ENCODE peak calls at places on chromosomes 7 and 10, in seven cellular contexts. J is K562, I is H1, R is HepG2, U is GM12892, F is GM12878, O is SK-N-SH. Y is an unnamed sample.
A peak's percentile ranks its signal among the peaks of the same experiment; 100 is the strongest.

GRCh38 chr10:109062371-109062770 is 860.9 kb downstream of the XPNPEP1 start:
- DNase-seq in I (no peak), F (peak; percentile 1), U (no peak), R (no peak), J (no peak), O (no peak), Y (no peak)

GRCh38 chr10:33106767-33107166 is 148.7 kb upstream of the ITGB1 start:
- DNase-seq in U (no peak), O (no peak), J (no peak), I (no peak), R (no peak), F (no peak), Y (no peak)

GRCh38 chr10:89213191-89213808 is 6.2 kb upstream of the CH25H start:
- DNase-seq in U (no peak), I (no peak), J (peak; percentile 34), F (no peak), R (peak; percentile 13), O (peak; percentile 34), Y (no peak)

GRCh38 chr7:34596887-34597286 is 61.1 kb upstream of the NPSR1 start:
- DNase-seq in I (no peak), O (peak; percentile 3), J (no peak), F (no peak), R (peak; percentile 15), U (no peak), Y (no peak)

GRCh38 chr10:27741173-27742091 is 4.2 kb downstream of the MKX start:
- DNase-seq in F (no peak), U (no peak), R (no peak), J (no peak), O (peak; percentile 12), I (no peak), Y (peak; percentile 1)

GRCh38 chr10:52440612-52441285 is 126.7 kb downstream of the DKK1 start:
- DNase-seq in U (no peak), I (no peak), F (no peak), J (no peak), R (no peak), O (no peak), Y (no peak)

GRCh38 chr7:5396542-5396941 is 27.1 kb downstream of the TNRC18 start:
- DNase-seq in O (peak; percentile 63), R (no peak), I (no peak), U (peak; percentile 68), J (no peak), F (peak; percentile 23), Y (peak; percentile 82)

GRCh38 chr10:24505759-24506158 is 217.9 kb downstream of the ARHGAP21 start:
- DNase-seq in I (no peak), R (no peak), U (no peak), O (no peak), F (no peak), J (no peak), Y (no peak)

GRCh38 chr7:79453266-79453557 is 255 bp downstream of the MAGI2 start:
- DNase-seq in I (no peak), R (no peak), F (no peak), O (no peak), U (no peak), J (no peak), Y (no peak)

GRCh38 chr10:130936844-130937243 is 374.7 kb downstream of the TCERG1L start:
- DNase-seq in F (no peak), U (no peak), I (no peak), O (no peak), R (no peak), J (no peak), Y (no peak)

GRCh38 chr7:54841772-54842707 is 83.0 kb upstream of the SEC61G start:
- DNase-seq in R (peak; percentile 36), J (peak; percentile 49), F (no peak), I (no peak), O (no peak), U (no peak), Y (no peak)

GRCh38 chr7:20491286-20491685 is 124.2 kb upstream of the ABCB5 start:
- DNase-seq in O (no peak), U (no peak), R (no peak), F (no peak), I (no peak), J (no peak), Y (no peak)

GRCh38 chr7:131527462-131527861 is 29.0 kb downstream of the PODXL start:
- DNase-seq in I (no peak), J (no peak), O (no peak), U (no peak), R (no peak), F (no peak), Y (no peak)

GRCh38 chr10:61899997-61900828 is 1.3 kb upstream of the ARID5B start:
- DNase-seq in U (peak; percentile 33), J (peak; percentile 77), R (peak; percentile 26), I (no peak), F (peak; percentile 64), O (peak; percentile 72), Y (no peak)

GRCh38 chr7:149872419-149873073 is 1.2 kb upstream of the ATP6V0E2 start:
- DNase-seq in F (no peak), U (peak; percentile 18), I (no peak), R (peak; percentile 81), J (peak; percentile 93), O (peak; percentile 96), Y (no peak)

GRCh38 chr10:58451490-58451889 is 61.2 kb upstream of the BICC1 start:
- DNase-seq in U (no peak), R (no peak), O (no peak), J (no peak), I (no peak), F (no peak), Y (no peak)

GRCh38 chr7:37065779-37066271 is 341.5 kb upstream of the AOAH start:
- DNase-seq in R (no peak), F (peak; percentile 55), J (peak; percentile 9), O (no peak), U (no peak), I (no peak), Y (no peak)

GRCh38 chr7:99833289-99833877 is 5.6 kb downstream of the CYP3A43 start:
- DNase-seq in U (no peak), I (no peak), J (peak; percentile 91), O (no peak), R (no peak), F (no peak), Y (no peak)

GRCh38 chr7:1571261-1571650 is 1.4 kb upstream of the PSMG3 start:
- DNase-seq in U (no peak), F (no peak), O (no peak), J (no peak), I (no peak), R (peak; percentile 35), Y (no peak)

GRCh38 chr10:128036746-128037542 is 89.3 kb downstream of the MKI67 start:
- DNase-seq in O (no peak), U (no peak), F (no peak), J (no peak), I (no peak), R (no peak), Y (no peak)

GRCh38 chr7:3300221-3300650 is 816 bp upstream of the SDK1 start:
- DNase-seq in J (no peak), O (peak; percentile 64), I (no peak), R (peak; percentile 3), U (no peak), F (no peak), Y (no peak)

GRCh38 chr7:66257481-66257880 is 52.3 kb downstream of the TPST1 start:
- DNase-seq in I (no peak), O (no peak), J (no peak), F (no peak), U (no peak), R (no peak), Y (no peak)

GRCh38 chr10:107025676-107026075 is 138.8 kb downstream of the SORCS1 start:
- DNase-seq in U (no peak), F (no peak), R (no peak), J (peak; percentile 83), I (no peak), O (no peak), Y (no peak)

GRCh38 chr10:74875966-74876365 is 49.6 kb downstream of the KAT6B start:
- DNase-seq in R (peak; percentile 44), U (no peak), J (no peak), O (no peak), F (no peak), I (no peak), Y (no peak)

GRCh38 chr10:103416436-103417147 is 20.2 kb downstream of the PDCD11 start:
- DNase-seq in U (no peak), R (peak; percentile 50), F (peak; percentile 27), I (no peak), O (peak; percentile 50), J (peak; percentile 59), Y (no peak)

GRCh38 chr7:13724631-13725566 is 264.6 kb downstream of the ETV1 start:
- DNase-seq in R (no peak), J (no peak), O (no peak), I (no peak), U (no peak), F (no peak), Y (no peak)

GRCh38 chr7:122887198-122887597 is 938 bp upstream of the CADPS2 start:
- DNase-seq in O (peak; percentile 42), I (no peak), U (no peak), J (peak; percentile 54), F (no peak), R (peak; percentile 66), Y (no peak)

GRCh38 chr7:23373151-23374004 is 74.2 kb downstream of the MALSU1 start:
- DNase-seq in I (no peak), R (no peak), U (peak; percentile 26), O (no peak), F (peak; percentile 76), J (no peak), Y (no peak)
- TF ChIP-seq POLR2AphosphoS5 in I (no peak), R (no peak), U (no peak), O (no peak), F (no peak), J (no peak), Y (no peak)

GRCh38 chr10:46006219-46006618 is 24.2 kb downstream of the NCOA4 start:
- DNase-seq in I (no peak), R (no peak), U (no peak), J (peak; percentile 55), F (no peak), O (no peak), Y (no peak)
- TF ChIP-seq TAF1 in I (no peak), R (no peak), U (no peak), J (no peak), F (no peak), O (no peak), Y (no peak)

DNA sequence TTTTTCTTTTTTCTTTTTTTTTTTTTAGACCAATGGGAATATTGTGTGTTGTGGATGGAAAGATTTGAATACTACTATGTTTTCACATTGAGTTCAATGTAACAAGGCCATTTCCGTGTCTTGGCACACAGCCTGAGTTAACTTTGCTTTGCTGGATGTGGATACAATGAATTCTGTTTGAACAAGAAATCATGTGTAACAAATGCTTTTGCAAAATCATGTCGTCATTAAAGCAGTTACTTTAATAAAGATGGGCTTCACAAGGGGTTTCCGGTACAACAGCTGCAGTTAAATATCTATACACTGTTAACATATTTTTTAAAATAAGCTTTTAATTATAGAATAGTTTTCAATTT is 13.5 kb upstream of the ENTPD1 start:
- DNase-seq in F (no peak), O (no peak), J (no peak), R (peak; percentile 87), I (no peak), U (no peak), Y (no peak)
- TF ChIP-seq POLR2AphosphoS5 in F (no peak), O (no peak), J (no peak), R (no peak), I (no peak), U (no peak), Y (no peak)

GRCh38 chr10:59968705-59969104 is 62.3 kb upstream of the CCDC6 start:
- DNase-seq in F (no peak), O (no peak), J (no peak), R (no peak), I (no peak), U (no peak), Y (no peak)
- TF ChIP-seq TAF1 in F (no peak), O (no peak), J (no peak), R (no peak), I (no peak), U (no peak), Y (no peak)

Y was measured in GM12891.